ENCODE peak calls at places on chromosomes 4 and X, in five cellular contexts. B is CD8-positive, alpha-beta memory T cell; N is activated effector memory CD4-positive, alpha-beta T cell treated with Interleukin-2 at 50 U/mL for 16 hours; C is NCI-H82; Q is fibroblast of the conjunctiva. D is an unnamed sample.
A peak's percentile ranks its signal among the peaks of the same experiment; 100 is the strongest.

GRCh38 chrX:136620780-136621179 is 27.2 kb upstream of the CD40LG start:
- DNase-seq in N (no peak), B (no peak), C (no peak), Q (no peak), D (no peak)

GRCh38 chr4:24188459-24188858 is 298.6 kb upstream of the PPARGC1A start:
- DNase-seq in N (no peak), B (no peak), Q (no peak), C (no peak), D (no peak)

GRCh38 chr4:7425171-7425570 is 9.6 kb downstream of the PSAPL1 start:
- DNase-seq in C (no peak), N (no peak), B (no peak), Q (no peak), D (no peak)

GRCh38 chr4:107835409-107835808 is 10.7 kb downstream of the SGMS2 start:
- DNase-seq in Q (no peak), N (no peak), B (no peak), C (no peak), D (no peak)

GRCh38 chr4:123862812-123863211 is 466.2 kb downstream of the SPRY1 start:
- DNase-seq in B (no peak), N (no peak), Q (no peak), C (no peak), D (peak; percentile 65)

GRCh38 chrX:133412246-133412645 is 3.0 kb downstream of the GPC4 start:
- DNase-seq in N (no peak), C (no peak), B (no peak), Q (peak; percentile 2), D (no peak)

GRCh38 chrX:72102760-72103159 is 29.0 kb downstream of the RTL5 start:
- DNase-seq in N (no peak), Q (no peak), C (no peak), B (no peak), D (no peak)

GRCh38 chr4:6944311-6945051 is 34.9 kb downstream of the TBC1D14 start:
- DNase-seq in C (no peak), Q (no peak), B (no peak), N (no peak), D (no peak)

GRCh38 chrX:19554786-19555185 is 39.5 kb upstream of the MAP3K15 start:
- DNase-seq in B (no peak), N (no peak), Q (no peak), C (no peak), D (peak; percentile 58)

D was measured in epithelial cell of esophagus.